ENCODE peak calls at places on chromosomes 11 and 22, in nine cellular contexts. D is IMR-90; L is CD8-positive, alpha-beta T cell; R is heart left ventricle; Z is uterus; I is endothelial cell of umbilical vein; S is stomach; J is pancreas; N is PC-9. Q is an unnamed sample.

GRCh38 chr11:19674420-19674819 is 38.2 kb upstream of the NAV2 start:
- DNase-seq in N (no peak), R (no peak), L (no peak), D (no peak), Z (no peak), I (no peak), S (no peak), J (no peak), Q (no peak)

GRCh38 chr22:46009730-46010129 is 32.8 kb upstream of the WNT7B start:
- DNase-seq in I (no peak), D (no peak), J (peak; percentile 15), N (no peak), L (no peak), S (no peak), R (peak; percentile 15), Z (peak; percentile 30), Q (no peak)

GRCh38 chr22:47195676-47196492 is 433.4 kb downstream of the TBC1D22A start:
- DNase-seq in J (no peak), L (no peak), Z (no peak), R (no peak), S (peak; percentile 18), N (no peak), D (no peak), I (no peak), Q (no peak)

GRCh38 chr11:118202599-118203422 is 22.0 kb downstream of the JAML start:
- DNase-seq in S (peak; percentile 46), N (no peak), I (no peak), J (no peak), L (peak; percentile 52), Z (no peak), R (no peak), D (no peak), Q (no peak)

GRCh38 chr22:48761546-48761945 is 1066.1 kb downstream of the BRD1 start:
- DNase-seq in Z (no peak), I (no peak), N (no peak), S (peak; percentile 15), J (no peak), R (no peak), L (no peak), D (no peak), Q (no peak)

GRCh38 chr11:132504501-132505041 is 1027.7 kb downstream of the OPCML start:
- DNase-seq in I (no peak), J (no peak), L (no peak), S (no peak), Z (no peak), R (no peak), D (no peak), N (no peak), Q (no peak)

GRCh38 chr11:7882860-7883259 is 48.2 kb downstream of the OR10A6 start:
- DNase-seq in D (peak; percentile 60), Z (no peak), N (no peak), L (no peak), R (no peak), I (no peak), S (no peak), J (no peak), Q (no peak)

GRCh38 chr11:34395916-34396555 is 38.2 kb upstream of the ABTB2 start:
- DNase-seq in I (peak; percentile 24), R (no peak), J (no peak), Z (no peak), N (peak; percentile 51), S (no peak), L (no peak), D (peak; percentile 74), Q (no peak)

GRCh38 chr11:18280438-18281046 is 14.5 kb downstream of the SAA1 start:
- DNase-seq in I (no peak), R (no peak), J (no peak), L (no peak), D (no peak), S (no peak), N (no peak), Z (no peak), Q (no peak)

GRCh38 chr11:60831501-60832079 is 10.3 kb upstream of the CCDC86 start:
- DNase-seq in J (no peak), D (peak; percentile 42), L (no peak), R (no peak), Z (no peak), N (no peak), S (no peak), I (peak; percentile 51), Q (no peak)

GRCh38 chr22:19892925-19893324 is 38.3 kb upstream of the GNB1L start:
- DNase-seq in S (no peak), L (no peak), N (no peak), R (no peak), I (no peak), D (peak; percentile 33), J (no peak), Z (peak; percentile 44), Q (no peak)

GRCh38 chr22:47176573-47177333 is 414.3 kb downstream of the TBC1D22A start:
- DNase-seq in L (no peak), I (no peak), R (peak; percentile 10), D (no peak), N (no peak), S (no peak), J (no peak), Z (no peak), Q (no peak)

GRCh38 chr11:84817998-84818397 is 809.1 kb downstream of the DLG2 start:
- DNase-seq in S (no peak), Z (no peak), J (no peak), R (no peak), I (no peak), D (peak; percentile 5), L (no peak), N (peak; percentile 43), Q (no peak)

GRCh38 chr11:68254421-68254820 is 17.4 kb downstream of the C11orf24 start:
- DNase-seq in Z (no peak), N (no peak), R (no peak), S (no peak), J (no peak), D (no peak), I (no peak), L (no peak), Q (no peak)

GRCh38 chr22:37533995-37534394 is 14.8 kb upstream of the CARD10 start:
- DNase-seq in I (no peak), L (no peak), R (no peak), D (peak; percentile 88), Z (no peak), N (peak; percentile 51), J (no peak), S (no peak), Q (no peak)

GRCh38 chr11:68020575-68020974 is 9.9 kb upstream of the NDUFS8 start:
- DNase-seq in S (peak; percentile 82), R (no peak), I (peak; percentile 28), J (no peak), Z (no peak), N (peak; percentile 88), D (peak; percentile 35), L (no peak), Q (no peak)

GRCh38 chr11:22656128-22656527 is 10.3 kb upstream of the GAS2 start:
- DNase-seq in D (no peak), I (peak; percentile 23), J (no peak), Z (no peak), N (no peak), L (no peak), S (no peak), R (no peak), Q (no peak)

GRCh38 chr22:38489142-38489541 is 17.0 kb downstream of the DDX17 start:
- DNase-seq in N (no peak), J (no peak), L (no peak), R (no peak), S (no peak), D (no peak), I (no peak), Z (no peak), Q (no peak)

GRCh38 chr11:134519390-134519750 is 107.3 kb upstream of the B3GAT1 start:
- DNase-seq in J (no peak), I (no peak), Z (no peak), D (no peak), R (no peak), L (no peak), N (no peak), S (no peak), Q (no peak)
- TF ChIP-seq CTCF in J (no peak), I (no peak), Z (no peak), D (no peak), R (no peak), L (no peak), N (no peak), S (no peak), Q (no peak)

DNA sequence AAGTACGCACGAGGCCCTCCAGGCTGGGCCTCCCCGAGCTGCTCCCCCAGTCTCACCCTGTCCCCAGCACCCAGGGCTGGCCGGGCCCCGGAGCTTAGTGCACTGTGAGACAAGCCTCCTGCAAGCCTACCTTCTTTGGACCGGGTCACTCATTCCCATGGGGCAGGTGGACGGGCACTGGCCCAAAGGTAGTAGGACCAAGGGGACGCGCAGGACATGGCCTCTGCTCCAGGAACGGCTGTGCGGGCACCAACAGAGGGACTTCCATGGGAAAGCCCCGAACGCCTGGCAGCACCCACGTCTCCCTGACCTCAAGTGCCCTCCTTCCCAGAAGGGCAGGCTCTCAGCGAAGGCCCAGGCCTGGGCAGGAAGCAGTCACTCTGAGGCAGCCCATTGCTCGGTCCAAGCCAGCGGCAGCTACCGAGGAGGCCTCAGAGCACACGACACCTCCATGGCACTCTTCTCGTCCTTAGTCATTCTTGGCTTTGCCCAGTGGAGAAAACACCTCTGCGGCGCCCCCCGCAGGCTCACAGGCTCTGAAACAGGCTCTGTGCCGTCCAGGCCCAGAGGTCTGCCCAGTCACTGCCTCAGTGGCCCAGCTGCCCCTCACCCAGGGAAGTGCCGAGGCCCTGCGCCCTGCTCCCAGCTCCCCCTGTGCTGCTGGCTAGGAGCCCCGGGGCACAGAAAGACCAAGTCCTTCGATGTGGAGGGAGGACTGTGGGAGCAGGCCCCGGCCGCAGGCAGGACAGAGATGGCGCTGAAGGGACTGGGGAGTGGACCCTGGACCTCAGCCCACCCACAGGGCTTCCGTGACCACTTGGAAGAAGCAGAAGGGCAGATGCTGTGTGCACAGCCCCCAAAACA is 3.8 kb downstream of the MOB2 start:
- DNase-seq in Z (peak; percentile 20), L (no peak), J (peak; percentile 26), N (no peak), R (peak; percentile 38), D (no peak), S (peak; percentile 44), I (no peak), Q (no peak)
- H3K4me1 ChIP-seq in Z (no peaks in the 10 kb centered on the region), L (peaks cover 23% of the 10 kb centered on the region), J (peaks cover 9% of the 10 kb centered on the region), N (no peaks in the 10 kb centered on the region), R (peaks cover 48% of the 10 kb centered on the region), D (peaks cover 4% of the 10 kb centered on the region), S (peaks cover 66% of the 10 kb centered on the region), I (no peaks in the 10 kb centered on the region), Q (peaks cover 68% of the 10 kb centered on the region)

GRCh38 chr11:98411777-98412176 is 609.0 kb upstream of the CNTN5 start:
- DNase-seq in Z (no peak), R (no peak), D (no peak), J (no peak), I (no peak), N (no peak), L (no peak), S (no peak), Q (no peak)
- H3K27ac ChIP-seq in Z (no peak overlapping the region), R (no peak overlapping the region), D (no peak overlapping the region), J (no peak overlapping the region), I (no peak overlapping the region), N (no peak overlapping the region), L (no peak overlapping the region), S (no peak overlapping the region), Q (no peak overlapping the region)

DNA sequence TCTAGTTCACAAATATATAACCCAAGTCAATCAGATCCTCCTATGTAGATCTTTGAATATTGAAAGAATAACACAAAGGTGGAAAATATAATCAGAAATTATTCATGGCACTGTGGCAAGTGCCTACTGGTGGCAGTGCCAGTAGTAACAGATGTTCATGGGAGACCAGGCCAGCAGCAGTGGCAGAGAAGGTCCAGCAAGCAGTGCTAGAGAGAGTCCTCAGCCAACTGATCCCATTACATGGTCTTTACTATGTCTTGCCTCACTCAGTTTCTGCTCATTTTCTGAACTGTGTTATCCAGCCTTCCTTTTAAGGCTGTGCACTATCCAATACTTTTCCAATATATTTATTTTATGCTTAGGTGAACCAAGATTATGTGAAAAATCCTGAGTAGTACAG is 124.9 kb downstream of the MRTFA start:
- DNase-seq in Z (no peak), I (no peak), N (no peak), S (no peak), L (no peak), D (no peak), J (peak; percentile 59), R (no peak), Q (no peak)
- TF ChIP-seq CTCF in Z (no peak), I (no peak), N (no peak), S (no peak), L (no peak), D (no peak), J (no peak), R (peak; percentile 3), Q (no peak)